ENCODE peak calls at places on chromosomes 7 and 10, in ten cellular contexts. M is Peyer's patch, O is cardiac muscle cell, E is ascending aorta, U is ovary, B is uterus, F is prostate gland, T is SK-N-SH, J is heart right ventricle, X is mesendoderm. S is an unnamed sample.

GRCh38 chr10:33245343-33245742 is 89.1 kb downstream of the NRP1 start:
- DNase-seq in M (no peak), O (no peak), E (no peak), U (no peak), B (no peak), F (no peak), T (no peak), J (no peak), X (no peak), S (no peak)

GRCh38 chr10:101014966-101015581 is 15.5 kb downstream of the LZTS2 start:
- DNase-seq in M (no peak), O (peak), E (no peak), U (no peak), B (no peak), F (no peak), T (no peak), J (no peak), X (no peak), S (no peak)

GRCh38 chr10:104445359-104445758 is 91.7 kb downstream of the CFAP58 start:
- DNase-seq in M (no peak), O (peak), E (no peak), U (no peak), B (no peak), F (no peak), T (no peak), J (no peak), X (peak), S (no peak)

GRCh38 chr10:56623064-56623463 is 262.0 kb upstream of the ZWINT start:
- DNase-seq in M (no peak), O (no peak), E (no peak), U (no peak), B (no peak), F (no peak), T (no peak), J (no peak), X (no peak), S (no peak)

GRCh38 chr10:24034571-24034970 is 174.4 kb upstream of the KIAA1217 start:
- DNase-seq in M (no peak), O (peak), E (no peak), U (no peak), B (no peak), F (no peak), T (peak), J (peak), X (peak), S (peak)

GRCh38 chr10:33237736-33238624 is 96.5 kb downstream of the NRP1 start:
- DNase-seq in M (no peak), O (peak), E (no peak), U (no peak), B (no peak), F (no peak), T (no peak), J (no peak), X (peak), S (no peak)

GRCh38 chr10:29480281-29480954 is 154.4 kb downstream of the SVIL start:
- DNase-seq in M (no peak), O (no peak), E (no peak), U (no peak), B (no peak), F (no peak), T (no peak), J (no peak), X (no peak), S (no peak)

GRCh38 chr7:75559355-75559986 is 67.4 kb downstream of the SPDYE5 start:
- DNase-seq in M (no peak), O (no peak), E (no peak), U (no peak), B (no peak), F (no peak), T (peak), J (no peak), X (no peak), S (no peak)

GRCh38 chr7:85160223-85160622 is 26.6 kb downstream of the SEMA3D start:
- DNase-seq in M (no peak), O (no peak), E (no peak), U (no peak), B (no peak), F (no peak), T (no peak), J (no peak), X (no peak), S (no peak)

GRCh38 chr7:5679741-5680473 is 101.6 kb downstream of the RNF216 start:
- DNase-seq in M (peak), O (no peak), E (peak), U (no peak), B (no peak), F (no peak), T (no peak), J (peak), X (no peak), S (peak)

GRCh38 chr10:127079348-127079747 is 117.0 kb downstream of the INSYN2A start:
- DNase-seq in M (no peak), O (no peak), E (no peak), U (no peak), B (no peak), F (no peak), T (no peak), J (no peak), X (no peak), S (no peak)

GRCh38 chr10:99234739-99235468 is 748 bp downstream of the HPSE2 start:
- DNase-seq in M (no peak), O (peak), E (no peak), U (no peak), B (no peak), F (no peak), T (no peak), J (no peak), X (peak), S (no peak)

GRCh38 chr10:91683976-91684375 is 51.1 kb upstream of the PPP1R3C start:
- DNase-seq in M (no peak), O (peak), E (no peak), U (no peak), B (no peak), F (no peak), T (no peak), J (no peak), X (peak), S (no peak)

GRCh38 chr7:51070163-51070562 is 246.4 kb downstream of the COBL start:
- DNase-seq in M (no peak), O (no peak), E (no peak), U (no peak), B (no peak), F (no peak), T (no peak), J (no peak), X (peak), S (no peak)

GRCh38 chr10:11125004-11125403 is 107.3 kb downstream of the CELF2 start:
- DNase-seq in M (no peak), O (no peak), E (no peak), U (no peak), B (no peak), F (no peak), T (no peak), J (no peak), X (no peak), S (no peak)

GRCh38 chr10:89393898-89394297 is 1.5 kb downstream of the IFIT1 start:
- DNase-seq in M (no peak), O (no peak), E (no peak), U (no peak), B (no peak), F (no peak), T (no peak), J (no peak), X (no peak), S (no peak)

GRCh38 chr10:43324847-43325246 is 46.6 kb upstream of the FXYD4 start:
- DNase-seq in M (no peak), O (no peak), E (no peak), U (no peak), B (no peak), F (no peak), T (no peak), J (no peak), X (no peak), S (no peak)

GRCh38 chr10:103696411-103697145 is 158.8 kb downstream of the SH3PXD2A start:
- DNase-seq in M (peak), O (peak), E (peak), U (no peak), B (peak), F (no peak), T (peak), J (peak), X (peak), S (peak)

GRCh38 chr10:122147731-122148130 is 123.4 kb upstream of the BTBD16 start:
- DNase-seq in M (no peak), O (peak), E (no peak), U (peak), B (peak), F (no peak), T (no peak), J (no peak), X (no peak), S (no peak)

GRCh38 chr7:136942396-136942795 is 73.9 kb downstream of the CHRM2 start:
- DNase-seq in M (no peak), O (no peak), E (no peak), U (no peak), B (no peak), F (no peak), T (no peak), J (no peak), X (no peak), S (no peak)

GRCh38 chr7:136942994-136943393 is 74.5 kb downstream of the CHRM2 start:
- DNase-seq in M (no peak), O (no peak), E (no peak), U (no peak), B (no peak), F (no peak), T (no peak), J (no peak), X (no peak), S (no peak)

GRCh38 chr7:136940122-136940521 is 71.7 kb downstream of the CHRM2 start:
- DNase-seq in M (no peak), O (no peak), E (no peak), U (no peak), B (no peak), F (no peak), T (no peak), J (no peak), X (no peak), S (no peak)

GRCh38 chr7:136941815-136942214 is 73.4 kb downstream of the CHRM2 start:
- DNase-seq in M (no peak), O (no peak), E (no peak), U (no peak), B (no peak), F (no peak), T (no peak), J (no peak), X (no peak), S (no peak)

GRCh38 chr7:136940917-136941316 is 72.5 kb downstream of the CHRM2 start:
- DNase-seq in M (no peak), O (no peak), E (no peak), U (no peak), B (no peak), F (no peak), T (no peak), J (no peak), X (no peak), S (no peak)
- H3K27ac ChIP-seq in M (no peak), O (peak), E (no peak), U (no peak), B (no peak), F (no peak), T (no peak), J (peak), X (no peak), S (peak)

DNA sequence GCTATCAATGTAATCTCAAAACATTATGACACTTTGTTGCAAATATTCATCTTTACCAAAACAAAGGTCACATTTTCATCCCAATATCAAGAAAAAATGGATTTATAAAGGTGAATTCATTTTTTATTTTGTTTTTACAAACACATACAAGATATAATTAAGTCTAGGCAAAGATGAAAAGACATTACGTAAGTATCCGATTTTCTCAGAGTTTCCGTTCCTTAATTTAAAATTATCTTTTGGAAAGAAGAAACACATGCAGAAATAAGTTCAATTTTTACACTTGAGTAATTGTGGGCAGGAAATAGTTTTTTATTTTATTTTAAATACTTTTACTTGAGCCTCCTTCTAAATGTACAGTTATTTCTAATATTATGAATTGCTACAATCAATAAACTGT is 24.6 kb downstream of the RTKN2 start:
- DNase-seq in M (no peak), O (no peak), E (no peak), U (no peak), B (no peak), F (no peak), T (no peak), J (no peak), X (no peak), S (no peak)
- H3K4me3 ChIP-seq in M (no peak), O (no peak), E (no peak), U (no peak), B (no peak), F (no peak), T (peak), J (no peak), X (no peak), S (no peak)

GRCh38 chr10:83425306-83425705 is 714.0 kb upstream of the GHITM start:
- DNase-seq in M (no peak), O (no peak), E (no peak), U (no peak), B (no peak), F (no peak), T (no peak), J (no peak), X (no peak), S (no peak)

GRCh38 chr10:83432296-83433045 is 706.8 kb upstream of the GHITM start:
- DNase-seq in M (no peak), O (peak), E (no peak), U (no peak), B (no peak), F (no peak), T (no peak), J (no peak), X (no peak), S (no peak)

GRCh38 chr10:83427101-83427500 is 712.2 kb upstream of the GHITM start:
- DNase-seq in M (no peak), O (no peak), E (no peak), U (no peak), B (no peak), F (no peak), T (peak), J (no peak), X (no peak), S (no peak)
- H3K27ac ChIP-seq in M (no peak), O (no peak), E (no peak), U (no peak), B (no peak), F (no peak), T (no peak), J (no peak), X (no peak), S (no peak)

GRCh38 chr7:7750571-7751242 is 32.3 kb upstream of the RPA3 start:
- DNase-seq in M (no peak), O (no peak), E (no peak), U (no peak), B (no peak), F (no peak), T (no peak), J (no peak), X (no peak), S (no peak)
- H3K4me3 ChIP-seq in M (no peak), O (no peak), E (no peak), U (no peak), B (no peak), F (no peak), T (no peak), J (no peak), X (no peak), S (no peak)

GRCh38 chr10:95542330-95542729 is 18.8 kb downstream of the SORBS1 start:
- DNase-seq in M (no peak), O (no peak), E (no peak), U (no peak), B (no peak), F (no peak), T (no peak), J (peak), X (peak), S (no peak)

GRCh38 chr10:95542761-95543160 is 18.4 kb downstream of the SORBS1 start:
- DNase-seq in M (no peak), O (no peak), E (no peak), U (no peak), B (no peak), F (no peak), T (no peak), J (no peak), X (no peak), S (no peak)

GRCh38 chr10:95544783-95545500 is 16.2 kb downstream of the SORBS1 start:
- DNase-seq in M (no peak), O (no peak), E (no peak), U (no peak), B (no peak), F (no peak), T (no peak), J (no peak), X (no peak), S (no peak)

GRCh38 chr10:95545981-95546380 is 15.2 kb downstream of the SORBS1 start:
- DNase-seq in M (no peak), O (no peak), E (no peak), U (no peak), B (no peak), F (no peak), T (no peak), J (no peak), X (no peak), S (no peak)

DNA sequence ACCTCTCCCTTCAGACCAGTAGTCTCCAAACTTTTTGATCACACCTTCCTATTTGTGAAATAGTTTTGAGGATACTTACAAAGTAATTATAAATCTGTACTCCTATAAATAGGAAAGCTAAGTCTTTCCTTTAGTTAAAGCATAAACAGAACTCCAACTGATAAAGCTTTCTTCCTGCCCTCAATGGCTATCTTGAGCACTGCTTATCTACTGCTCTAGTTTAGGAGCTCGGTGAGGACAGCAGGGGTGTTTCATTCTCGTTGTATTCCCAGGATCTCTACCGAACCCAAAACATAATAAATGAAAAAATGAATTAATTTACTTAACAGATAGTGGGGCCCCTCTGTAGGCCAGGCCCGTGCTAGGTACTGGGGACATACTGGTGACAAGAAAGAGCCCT is 17.7 kb downstream of the SORBS1 start:
- DNase-seq in M (no peak), O (no peak), E (no peak), U (no peak), B (no peak), F (no peak), T (no peak), J (no peak), X (peak), S (no peak)
- H3K27ac ChIP-seq in M (peak), O (peak), E (peak), U (no peak), B (peak), F (peak), T (no peak), J (peak), X (no peak), S (peak)

GRCh38 chr10:75191821-75192568 is 18.6 kb upstream of the VDAC2 start:
- DNase-seq in M (peak), O (peak), E (no peak), U (peak), B (peak), F (peak), T (no peak), J (peak), X (peak), S (no peak)
- H3K4me3 ChIP-seq in M (no peak), O (no peak), E (peak), U (no peak), B (no peak), F (no peak), T (no peak), J (no peak), X (no peak), S (no peak)

GRCh38 chr10:80500572-80501380 is 36.9 kb upstream of the SH2D4B start:
- DNase-seq in M (peak), O (peak), E (no peak), U (no peak), B (no peak), F (no peak), T (no peak), J (peak), X (peak), S (peak)

GRCh38 chr10:80503584-80504157 is 34.0 kb upstream of the SH2D4B start:
- DNase-seq in M (no peak), O (no peak), E (no peak), U (no peak), B (no peak), F (no peak), T (no peak), J (no peak), X (no peak), S (no peak)

GRCh38 chr10:80501381-80501912 is 36.3 kb upstream of the SH2D4B start:
- DNase-seq in M (peak), O (no peak), E (no peak), U (no peak), B (no peak), F (no peak), T (no peak), J (no peak), X (no peak), S (no peak)

GRCh38 chr10:80502621-80503583 is 34.8 kb upstream of the SH2D4B start:
- DNase-seq in M (peak), O (no peak), E (no peak), U (no peak), B (no peak), F (no peak), T (no peak), J (no peak), X (no peak), S (no peak)

GRCh38 chr10:80501913-80502521 is 35.7 kb upstream of the SH2D4B start:
- DNase-seq in M (peak), O (no peak), E (no peak), U (no peak), B (no peak), F (no peak), T (no peak), J (no peak), X (peak), S (no peak)
- H3K27ac ChIP-seq in M (no peak), O (no peak), E (no peak), U (no peak), B (peak), F (no peak), T (no peak), J (no peak), X (no peak), S (peak)

DNA sequence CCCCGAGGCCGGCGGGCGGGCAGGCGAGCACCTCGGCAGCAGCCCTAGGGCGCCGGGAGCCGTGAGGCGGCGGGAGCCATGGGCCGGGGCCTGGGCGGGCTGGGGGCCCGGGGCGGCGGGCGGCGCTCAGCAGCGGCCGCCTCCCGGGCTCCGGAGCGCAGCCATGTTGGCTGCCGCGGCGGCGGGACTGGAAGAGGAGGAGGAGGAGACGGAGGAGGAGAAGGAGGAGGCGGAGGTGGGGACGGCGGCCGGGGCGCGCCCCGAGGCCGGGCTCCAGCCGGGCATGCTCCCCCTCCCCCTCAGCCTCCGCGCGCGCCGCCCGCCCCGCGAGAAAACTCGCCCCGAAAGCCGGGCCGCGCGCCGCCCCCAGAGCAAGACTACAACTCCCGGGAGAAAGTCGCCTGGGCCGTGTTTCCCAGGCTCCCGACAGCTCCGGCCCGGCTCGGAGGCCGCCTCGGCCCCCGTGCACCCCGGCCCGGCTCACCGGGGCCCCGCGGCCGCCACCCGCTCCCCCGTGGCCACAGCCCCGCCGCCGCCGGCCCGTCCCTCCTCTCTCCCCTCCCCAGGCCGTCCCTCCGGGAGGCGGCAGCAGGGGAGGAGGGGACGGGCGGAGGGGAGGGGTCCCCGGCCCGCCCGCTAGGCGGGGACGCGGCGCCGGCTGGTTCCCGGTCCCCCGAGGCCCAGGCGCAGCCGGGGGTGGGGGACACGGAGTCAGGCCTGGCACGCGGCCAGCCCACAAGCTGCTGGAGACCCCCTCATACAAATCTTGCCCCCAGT is at the start of gene DLG5:
- DNase-seq in M (peak), O (peak), E (no peak), U (peak), B (peak), F (peak), T (peak), J (peak), X (peak), S (peak)
- H3K4me3 ChIP-seq in M (peak), O (peak), E (peak), U (peak), B (peak), F (peak), T (peak), J (peak), X (peak), S (peak)

GRCh38 chr7:151706568-151707469 is 170.1 kb downstream of the PRKAG2 start:
- DNase-seq in M (no peak), O (peak), E (no peak), U (no peak), B (no peak), F (no peak), T (no peak), J (no peak), X (no peak), S (no peak)

GRCh38 chr7:151704284-151704968 is 172.5 kb downstream of the PRKAG2 start:
- DNase-seq in M (no peak), O (no peak), E (no peak), U (no peak), B (no peak), F (no peak), T (peak), J (no peak), X (no peak), S (peak)

GRCh38 chr7:151702961-151703360 is 174.0 kb downstream of the PRKAG2 start:
- DNase-seq in M (no peak), O (no peak), E (no peak), U (no peak), B (no peak), F (no peak), T (no peak), J (no peak), X (no peak), S (no peak)

GRCh38 chr7:151705744-151706567 is 171.0 kb downstream of the PRKAG2 start:
- DNase-seq in M (peak), O (peak), E (no peak), U (peak), B (peak), F (no peak), T (peak), J (peak), X (peak), S (no peak)

GRCh38 chr7:151704969-151705743 is 171.8 kb downstream of the PRKAG2 start:
- DNase-seq in M (no peak), O (no peak), E (no peak), U (no peak), B (no peak), F (no peak), T (peak), J (no peak), X (peak), S (no peak)
- H3K27ac ChIP-seq in M (no peak), O (peak), E (no peak), U (no peak), B (no peak), F (no peak), T (peak), J (peak), X (no peak), S (peak)